ENCODE peak calls at places on chromosomes 3 and 15, in seven cellular contexts. One of them, this sample, is unnamed.

GRCh38 chr3:189042832-189043231 is 128.9 kb upstream of the TPRG1 start:
- DNase-seq in GM12864: no peak
- DNase-seq in upper lobe of right lung: no peak
- DNase-seq in GM06990: no peak
- DNase-seq in HepG2: peak
- DNase-seq in esophagus squamous epithelium: no peak
- DNase-seq in endothelial cell of umbilical vein: no peak
- DNase-seq in this sample: no peak

GRCh38 chr3:43327184-43327950 is 41.0 kb downstream of the SNRK start:
- DNase-seq in endothelial cell of umbilical vein: peak
- DNase-seq in HepG2: no peak
- DNase-seq in GM12864: no peak
- DNase-seq in upper lobe of right lung: no peak
- DNase-seq in esophagus squamous epithelium: no peak
- DNase-seq in GM06990: peak
- DNase-seq in this sample: no peak

GRCh38 chr15:97977734-97978133 is 17.2 kb downstream of the ARRDC4 start:
- DNase-seq in GM12864: no peak
- DNase-seq in HepG2: no peak
- DNase-seq in esophagus squamous epithelium: no peak
- DNase-seq in GM06990: no peak
- DNase-seq in endothelial cell of umbilical vein: no peak
- DNase-seq in upper lobe of right lung: no peak
- DNase-seq in this sample: no peak

GRCh38 chr3:42228796-42229195 is 37.2 kb downstream of the CCK start:
- DNase-seq in endothelial cell of umbilical vein: no peak
- DNase-seq in GM06990: no peak
- DNase-seq in GM12864: no peak
- DNase-seq in upper lobe of right lung: no peak
- DNase-seq in esophagus squamous epithelium: no peak
- DNase-seq in HepG2: peak
- DNase-seq in this sample: no peak

GRCh38 chr3:194272861-194273266 is 78.3 kb downstream of the CPN2 start:
- DNase-seq in upper lobe of right lung: peak
- DNase-seq in esophagus squamous epithelium: no peak
- DNase-seq in endothelial cell of umbilical vein: no peak
- DNase-seq in GM12864: no peak
- DNase-seq in GM06990: no peak
- DNase-seq in HepG2: no peak
- DNase-seq in this sample: peak

GRCh38 chr15:63858448-63858847 is 24.7 kb upstream of the HERC1 start:
- DNase-seq in HepG2: no peak
- DNase-seq in upper lobe of right lung: no peak
- DNase-seq in endothelial cell of umbilical vein: peak
- DNase-seq in esophagus squamous epithelium: no peak
- DNase-seq in GM12864: no peak
- DNase-seq in GM06990: no peak
- DNase-seq in this sample: no peak

GRCh38 chr15:59222906-59223579 is 16.4 kb downstream of the LDHAL6B start:
- DNase-seq in upper lobe of right lung: no peak
- DNase-seq in GM06990: no peak
- DNase-seq in HepG2: no peak
- DNase-seq in endothelial cell of umbilical vein: no peak
- DNase-seq in GM12864: no peak
- DNase-seq in esophagus squamous epithelium: no peak
- DNase-seq in this sample: no peak

GRCh38 chr15:88574646-88575045 is 28.2 kb upstream of the DET1 start:
- DNase-seq in GM12864: no peak
- DNase-seq in HepG2: no peak
- DNase-seq in esophagus squamous epithelium: no peak
- DNase-seq in endothelial cell of umbilical vein: no peak
- DNase-seq in GM06990: no peak
- DNase-seq in upper lobe of right lung: no peak
- DNase-seq in this sample: no peak

GRCh38 chr3:56826831-56827722 is 25.3 kb upstream of the ARHGEF3 start:
- DNase-seq in HepG2: peak
- DNase-seq in GM12864: no peak
- DNase-seq in GM06990: no peak
- DNase-seq in upper lobe of right lung: no peak
- DNase-seq in endothelial cell of umbilical vein: no peak
- DNase-seq in esophagus squamous epithelium: no peak
- DNase-seq in this sample: no peak

GRCh38 chr3:24017305-24017704 is 72.2 kb downstream of the NR1D2 start:
- DNase-seq in endothelial cell of umbilical vein: no peak
- DNase-seq in GM12864: no peak
- DNase-seq in esophagus squamous epithelium: no peak
- DNase-seq in HepG2: no peak
- DNase-seq in GM06990: no peak
- DNase-seq in upper lobe of right lung: no peak
- DNase-seq in this sample: no peak

GRCh38 chr15:78988361-78988911 is 43.6 kb upstream of the CTSH start:
- DNase-seq in upper lobe of right lung: peak
- DNase-seq in GM06990: no peak
- DNase-seq in endothelial cell of umbilical vein: peak
- DNase-seq in HepG2: peak
- DNase-seq in esophagus squamous epithelium: peak
- DNase-seq in GM12864: no peak
- DNase-seq in this sample: peak

GRCh38 chr15:71885390-71885789 is 75.0 kb downstream of the NR2E3 start:
- DNase-seq in esophagus squamous epithelium: no peak
- DNase-seq in upper lobe of right lung: no peak
- DNase-seq in GM06990: no peak
- DNase-seq in GM12864: no peak
- DNase-seq in endothelial cell of umbilical vein: no peak
- DNase-seq in HepG2: no peak
- DNase-seq in this sample: no peak

GRCh38 chr3:111338059-111338698 is 203.8 kb upstream of the CD96 start:
- DNase-seq in esophagus squamous epithelium: no peak
- DNase-seq in GM12864: no peak
- DNase-seq in HepG2: peak
- DNase-seq in upper lobe of right lung: no peak
- DNase-seq in GM06990: no peak
- DNase-seq in endothelial cell of umbilical vein: peak
- DNase-seq in this sample: no peak

GRCh38 chr15:51004103-51004536 is 90.6 kb downstream of the TNFAIP8L3 start:
- DNase-seq in GM12864: no peak
- DNase-seq in GM06990: no peak
- DNase-seq in HepG2: no peak
- DNase-seq in upper lobe of right lung: no peak
- DNase-seq in esophagus squamous epithelium: no peak
- DNase-seq in endothelial cell of umbilical vein: no peak
- DNase-seq in this sample: no peak

GRCh38 chr15:69317392-69317841 is 18.7 kb downstream of the PAQR5 start:
- DNase-seq in GM12864: no peak
- DNase-seq in esophagus squamous epithelium: no peak
- DNase-seq in GM06990: no peak
- DNase-seq in HepG2: no peak
- DNase-seq in endothelial cell of umbilical vein: no peak
- DNase-seq in upper lobe of right lung: no peak
- DNase-seq in this sample: no peak

GRCh38 chr3:151979914-151980313 is 106.5 kb downstream of the SUCNR1 start:
- DNase-seq in GM06990: no peak
- DNase-seq in upper lobe of right lung: no peak
- DNase-seq in HepG2: no peak
- DNase-seq in GM12864: no peak
- DNase-seq in endothelial cell of umbilical vein: no peak
- DNase-seq in esophagus squamous epithelium: no peak
- DNase-seq in this sample: peak

GRCh38 chr3:134860141-134860540 is 65.1 kb downstream of the EPHB1 start:
- DNase-seq in GM12864: no peak
- DNase-seq in HepG2: no peak
- DNase-seq in esophagus squamous epithelium: no peak
- DNase-seq in upper lobe of right lung: no peak
- DNase-seq in GM06990: no peak
- DNase-seq in endothelial cell of umbilical vein: no peak
- DNase-seq in this sample: no peak

DNA sequence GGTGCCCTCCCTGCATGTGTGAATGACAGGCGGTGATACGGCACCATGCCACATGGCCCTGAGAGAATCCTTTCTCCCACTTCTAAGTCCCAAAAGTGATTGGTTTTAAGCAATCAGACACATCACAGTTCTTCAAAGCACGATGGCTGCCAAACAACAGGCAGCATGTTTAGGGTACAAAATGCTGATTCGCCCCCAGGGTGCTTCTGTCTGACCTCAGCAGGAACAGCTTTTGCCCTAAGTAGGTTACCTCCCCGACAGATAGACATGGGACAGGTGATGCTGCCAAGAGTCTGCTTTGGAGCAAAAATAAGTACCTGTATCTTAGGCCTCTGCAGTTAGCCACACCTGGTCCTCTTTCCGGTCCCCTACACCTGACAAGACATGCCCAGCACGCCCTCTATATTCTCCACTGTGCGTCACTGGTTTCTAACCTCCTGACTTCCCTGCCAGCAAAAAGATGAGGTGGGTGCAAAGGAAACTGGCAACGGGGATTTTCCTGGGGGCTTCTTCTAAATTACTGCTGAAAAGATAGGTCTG is 549.8 kb downstream of the FOXP1 start:
- DNase-seq in endothelial cell of umbilical vein: no peak
- DNase-seq in HepG2: no peak
- DNase-seq in GM12864: no peak
- DNase-seq in upper lobe of right lung: no peak
- DNase-seq in GM06990: no peak
- DNase-seq in esophagus squamous epithelium: no peak
- DNase-seq in this sample: no peak
- H3K4me3 ChIP-seq in endothelial cell of umbilical vein: no peak
- H3K4me3 ChIP-seq in HepG2: no peak
- H3K4me3 ChIP-seq in GM12864: no peak
- H3K4me3 ChIP-seq in upper lobe of right lung: no peak
- H3K4me3 ChIP-seq in GM06990: no peak
- H3K4me3 ChIP-seq in esophagus squamous epithelium: no peak
- H3K4me3 ChIP-seq in this sample: no peak

GRCh38 chr3:65587650-65588439 is 450.9 kb downstream of the MAGI1 start:
- DNase-seq in GM06990: no peak
- DNase-seq in upper lobe of right lung: no peak
- DNase-seq in HepG2: no peak
- DNase-seq in esophagus squamous epithelium: no peak
- DNase-seq in endothelial cell of umbilical vein: no peak
- DNase-seq in GM12864: no peak
- DNase-seq in this sample: no peak
- H3K4me3 ChIP-seq in GM06990: no peak
- H3K4me3 ChIP-seq in upper lobe of right lung: no peak
- H3K4me3 ChIP-seq in HepG2: no peak
- H3K4me3 ChIP-seq in esophagus squamous epithelium: no peak
- H3K4me3 ChIP-seq in endothelial cell of umbilical vein: no peak
- H3K4me3 ChIP-seq in GM12864: no peak
- H3K4me3 ChIP-seq in this sample: no peak

DNA sequence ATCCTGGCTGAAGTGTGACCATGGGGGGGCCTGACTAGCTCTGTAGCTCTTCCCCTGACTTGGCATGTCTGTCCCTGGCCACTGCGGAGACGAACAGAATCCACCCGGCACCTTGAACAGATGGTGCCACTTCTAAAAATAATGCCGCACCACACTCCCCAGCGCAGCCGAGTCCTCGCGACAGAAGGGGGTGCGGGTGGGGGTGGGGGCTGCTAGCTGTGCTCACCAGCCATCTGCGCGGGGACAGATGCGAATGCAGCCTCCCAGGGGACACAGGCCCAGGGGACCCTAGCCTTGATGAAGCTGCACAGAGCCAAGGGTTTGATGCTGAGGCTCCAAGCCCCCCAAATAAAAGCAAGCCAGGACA is 41.3 kb downstream of the ATP2B2 start:
- DNase-seq in GM12864: no peak
- DNase-seq in upper lobe of right lung: no peak
- DNase-seq in endothelial cell of umbilical vein: no peak
- DNase-seq in esophagus squamous epithelium: no peak
- DNase-seq in GM06990: no peak
- DNase-seq in HepG2: no peak
- DNase-seq in this sample: no peak
- H3K4me3 ChIP-seq in GM12864: no peak
- H3K4me3 ChIP-seq in upper lobe of right lung: no peak
- H3K4me3 ChIP-seq in endothelial cell of umbilical vein: no peak
- H3K4me3 ChIP-seq in esophagus squamous epithelium: no peak
- H3K4me3 ChIP-seq in GM06990: no peak
- H3K4me3 ChIP-seq in HepG2: no peak
- H3K4me3 ChIP-seq in this sample: no peak

DNA sequence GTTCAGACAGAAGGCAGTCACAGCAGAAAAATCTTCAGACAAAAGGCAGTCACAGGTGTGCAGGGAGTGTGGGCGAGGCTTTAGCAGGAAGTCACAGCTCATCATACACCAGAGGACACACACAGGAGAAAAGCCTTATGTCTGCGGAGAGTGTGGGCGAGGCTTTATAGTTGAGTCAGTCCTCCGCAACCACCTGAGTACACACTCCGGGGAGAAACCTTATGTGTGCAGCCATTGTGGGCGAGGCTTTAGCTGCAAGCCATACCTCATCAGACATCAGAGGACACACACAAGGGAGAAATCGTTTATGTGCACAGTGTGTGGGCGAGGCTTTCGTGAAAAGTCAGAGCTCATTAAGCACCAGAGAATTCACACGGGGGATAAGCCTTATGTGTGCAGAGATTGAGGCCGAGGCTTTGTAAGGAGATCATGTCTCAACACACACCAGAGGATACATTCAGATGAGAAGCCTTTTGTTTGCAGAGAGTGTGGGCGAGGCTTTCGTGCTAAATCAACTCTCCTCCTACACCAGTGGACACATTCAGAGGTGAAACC is 27.6 kb downstream of the ZNF589 start:
- DNase-seq in GM06990: no peak
- DNase-seq in esophagus squamous epithelium: no peak
- DNase-seq in HepG2: no peak
- DNase-seq in GM12864: no peak
- DNase-seq in upper lobe of right lung: no peak
- DNase-seq in endothelial cell of umbilical vein: no peak
- DNase-seq in this sample: no peak
- H3K4me3 ChIP-seq in GM06990: no peak
- H3K4me3 ChIP-seq in esophagus squamous epithelium: no peak
- H3K4me3 ChIP-seq in HepG2: no peak
- H3K4me3 ChIP-seq in GM12864: no peak
- H3K4me3 ChIP-seq in upper lobe of right lung: no peak
- H3K4me3 ChIP-seq in endothelial cell of umbilical vein: no peak
- H3K4me3 ChIP-seq in this sample: no peak